ENCODE peak calls at places on chromosomes 4 and X, in five cellular contexts. L, I, R, H and G are unnamed samples.
A peak's percentile ranks its signal among the peaks of the same experiment; 100 is the strongest.

GRCh38 chrX:15293471-15293870 is 22.0 kb downstream of the ASB11 start:
- DNase-seq in L (no peak), R (no peak), I (no peak), H (no peak), G (no peak)

GRCh38 chr4:78292336-78292735 is 235.2 kb downstream of the FRAS1 start:
- DNase-seq in R (no peak), I (no peak), H (no peak), L (no peak), G (no peak)

GRCh38 chrX:30973784-30974427 is 84.9 kb upstream of the TAB3 start:
- DNase-seq in I (no peak), H (no peak), L (no peak), R (no peak), G (peak; percentile 14)

GRCh38 chr4:52199574-52200338 is 148.7 kb downstream of the SPATA18 start:
- DNase-seq in R (peak; percentile 75), I (no peak), L (no peak), H (no peak), G (no peak)

GRCh38 chr4:86788826-86789225 is 60.4 kb downstream of the SLC10A6 start:
- DNase-seq in I (no peak), H (no peak), R (no peak), L (no peak), G (no peak)

GRCh38 chr4:101954975-101955678 is 164.6 kb downstream of the BANK1 start:
- DNase-seq in I (no peak), L (no peak), R (no peak), H (no peak), G (no peak)

GRCh38 chr4:88188738-88189417 is 30.4 kb upstream of the ABCG2 start:
- DNase-seq in L (no peak), H (no peak), R (no peak), I (no peak), G (no peak)

GRCh38 chr4:79044260-79044659 is 105.0 kb upstream of the PAQR3 start:
- DNase-seq in R (no peak), L (no peak), H (no peak), I (no peak), G (no peak)

GRCh38 chrX:12013220-12013619 is 125.1 kb upstream of the FRMPD4 start:
- DNase-seq in L (no peak), I (no peak), R (peak; percentile 62), H (no peak), G (no peak)

GRCh38 chrX:151177141-151178027 is 1.0 kb downstream of the GPR50 start:
- DNase-seq in H (no peak), R (no peak), I (no peak), L (no peak), G (peak; percentile 63)

GRCh38 chr4:185781555-185782215 is 30.3 kb downstream of the SORBS2 start:
- DNase-seq in L (no peak), I (no peak), H (no peak), R (no peak), G (no peak)

GRCh38 chr4:3639613-3640586 is 107.7 kb upstream of the LRPAP1 start:
- DNase-seq in R (no peak), I (no peak), H (no peak), L (no peak), G (no peak)

GRCh38 chr4:133270021-133270570 is 121.0 kb downstream of the PCDH10 start:
- DNase-seq in I (no peak), H (peak; percentile 67), L (no peak), R (no peak), G (no peak)

GRCh38 chr4:20430555-20430954 is 178.8 kb downstream of the SLIT2 start:
- DNase-seq in I (no peak), R (no peak), L (no peak), H (no peak), G (no peak)

GRCh38 chr4:140739971-140740370 is 16.2 kb downstream of the TBC1D9 start:
- DNase-seq in R (no peak), H (no peak), I (no peak), L (no peak), G (no peak)

GRCh38 chr4:186676531-186677158 is 47.0 kb downstream of the FAT1 start:
- DNase-seq in R (peak; percentile 70), L (no peak), H (peak; percentile 88), I (no peak), G (peak; percentile 24)

GRCh38 chr4:165464338-165464737 is 85.5 kb downstream of the CPE start:
- DNase-seq in L (no peak), I (no peak), R (no peak), H (no peak), G (no peak)

GRCh38 chr4:14652522-14652921 is 349.8 kb upstream of the CPEB2 start:
- DNase-seq in R (peak; percentile 14), L (no peak), I (no peak), H (no peak), G (no peak)

GRCh38 chrX:155026420-155026726 is 271 bp upstream of the FUNDC2 start:
- DNase-seq in R (no peak), H (no peak), I (no peak), L (no peak), G (no peak)

GRCh38 chr4:184816962-184817361 is 8.8 kb downstream of the ACSL1 start:
- DNase-seq in I (no peak), L (no peak), H (no peak), R (no peak), G (no peak)

GRCh38 chr4:134326866-134327265 is 125.3 kb upstream of the PABPC4L start:
- DNase-seq in L (no peak), R (no peak), I (peak; percentile 10), H (no peak), G (no peak)

GRCh38 chr4:41598580-41598979 is 60.6 kb downstream of the LIMCH1 start:
- DNase-seq in H (no peak), I (no peak), L (no peak), R (no peak), G (no peak)

GRCh38 chrX:115894087-115894486 is 276.5 kb upstream of the AGTR2 start:
- DNase-seq in R (peak; percentile 18), L (peak; percentile 2), I (peak; percentile 37), H (peak; percentile 39), G (peak; percentile 13)

GRCh38 chr4:106993846-106994245 is 42.3 kb downstream of the DKK2 start:
- DNase-seq in H (no peak), L (no peak), R (no peak), I (no peak), G (no peak)

GRCh38 chr4:103099691-103100392 is at the start of gene BDH2:
- DNase-seq in R (peak; percentile 85), L (peak; percentile 79), H (peak; percentile 91), I (peak; percentile 82), G (peak; percentile 92)

GRCh38 chrX:13698432-13698831 is 9.5 kb downstream of the RAB9A start:
- DNase-seq in I (no peak), L (no peak), H (no peak), R (no peak), G (no peak)

DNA sequence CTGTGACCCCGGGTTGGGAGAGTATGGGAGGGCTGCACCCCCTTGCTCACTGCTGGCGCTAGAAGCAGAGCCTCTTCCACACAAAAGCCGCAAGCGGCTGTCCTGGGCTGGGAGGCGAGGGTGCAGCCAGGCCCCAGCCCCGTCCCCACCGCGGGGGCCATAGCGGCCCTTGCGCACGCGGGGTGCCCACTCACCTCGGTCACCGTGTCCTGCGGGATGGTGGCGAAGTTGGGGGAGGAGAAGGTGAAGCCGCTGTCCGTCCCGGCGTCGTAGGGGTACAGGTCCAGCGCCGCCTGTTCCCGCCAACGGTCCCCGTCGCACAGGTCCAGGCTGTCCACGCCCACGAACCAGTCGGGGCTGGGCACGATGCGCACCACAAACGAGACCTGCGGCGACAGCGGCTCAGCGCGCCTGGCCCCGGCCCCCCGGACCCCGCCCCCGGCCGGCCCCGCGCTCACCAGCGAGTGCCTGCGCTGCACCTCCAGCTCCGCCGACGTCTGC is 1.5 kb downstream of the SPON2 start:
- DNase-seq in L (no peak), I (no peak), R (no peak), H (no peak), G (no peak)
- H3K4me2 ChIP-seq in L (no peak overlapping the region), I (no peak overlapping the region), R (no peak overlapping the region), H (no peak overlapping the region), G (peak overlapping the region; percentile 85)

DNA sequence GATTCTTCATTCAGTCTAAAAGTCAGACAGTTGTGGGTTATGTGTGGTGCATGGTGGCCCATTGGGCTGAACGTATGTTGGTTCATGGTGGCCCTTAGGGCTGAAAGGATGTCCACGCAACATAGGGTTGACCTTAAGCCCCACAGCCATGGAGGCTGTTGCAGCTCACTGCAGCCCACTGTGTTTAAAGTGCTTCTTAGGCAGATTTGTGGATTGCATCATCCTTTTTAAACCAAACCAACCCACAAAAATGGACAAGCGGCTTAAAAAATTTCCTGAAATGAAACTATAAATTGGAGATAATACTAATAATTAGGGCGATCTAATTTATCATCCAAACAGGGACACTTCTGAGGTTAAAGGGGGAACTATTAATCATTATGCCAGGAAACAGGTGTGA is 219.0 kb upstream of the GATB start:
- DNase-seq in R (no peak), H (no peak), L (no peak), I (no peak), G (no peak)
- H3K9me3 ChIP-seq in R (no peaks in the 10 kb centered on the region), H (no peaks in the 10 kb centered on the region), L (peaks cover 8% of the 10 kb centered on the region), I (no peaks in the 10 kb centered on the region), G (no peaks in the 10 kb centered on the region)

DNA sequence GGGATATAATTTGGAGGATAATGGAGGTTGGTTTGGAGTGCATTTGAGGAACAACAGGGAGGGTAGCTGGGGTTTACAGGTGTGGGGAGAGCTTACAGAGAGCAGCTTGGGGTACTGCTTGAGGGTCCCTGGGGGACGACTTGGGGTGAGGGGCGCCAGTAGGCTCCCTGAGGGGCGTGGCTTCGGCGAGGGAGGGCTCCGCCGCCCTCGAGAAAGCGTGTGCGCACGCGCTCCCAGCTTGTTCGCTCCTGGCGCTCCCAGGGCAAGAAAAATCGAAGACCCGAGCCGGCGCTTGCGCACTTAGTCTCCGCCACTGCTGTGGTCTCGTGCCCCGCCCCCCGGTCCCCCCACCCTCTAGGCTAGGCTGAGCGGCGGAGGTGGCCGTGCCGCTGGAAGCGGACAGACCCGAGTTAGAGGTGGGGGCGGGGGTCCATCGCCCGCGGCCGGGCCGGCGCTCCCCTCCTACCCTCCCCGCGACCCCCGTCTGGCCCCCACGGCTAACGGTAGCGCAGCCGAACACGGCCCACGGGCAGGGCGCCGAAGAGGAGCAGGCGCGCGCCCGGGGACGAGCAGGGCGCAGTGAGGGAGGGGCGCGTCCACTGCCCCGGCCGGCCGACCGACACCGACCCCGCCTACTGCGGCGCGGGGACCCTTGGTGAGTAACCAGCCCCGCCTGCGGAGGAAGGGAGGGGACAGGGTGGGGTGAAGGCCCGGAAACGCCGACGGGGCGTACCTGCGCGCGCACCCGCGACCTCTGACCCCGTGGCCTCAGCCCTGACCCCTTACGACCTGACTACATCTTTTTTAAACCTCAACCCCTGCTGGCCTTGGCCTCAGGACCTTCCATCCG is 5.4 kb upstream of the CCDC120 start:
- DNase-seq in H (peak; percentile 47), I (peak; percentile 74), L (no peak), R (peak; percentile 71), G (peak; percentile 92)
- H3K4me2 ChIP-seq in H (peak overlapping the region; percentile 74), I (peak overlapping the region; percentile 55), L (no peak overlapping the region), R (peak overlapping the region; percentile 80), G (peak overlapping the region; percentile 67)

DNA sequence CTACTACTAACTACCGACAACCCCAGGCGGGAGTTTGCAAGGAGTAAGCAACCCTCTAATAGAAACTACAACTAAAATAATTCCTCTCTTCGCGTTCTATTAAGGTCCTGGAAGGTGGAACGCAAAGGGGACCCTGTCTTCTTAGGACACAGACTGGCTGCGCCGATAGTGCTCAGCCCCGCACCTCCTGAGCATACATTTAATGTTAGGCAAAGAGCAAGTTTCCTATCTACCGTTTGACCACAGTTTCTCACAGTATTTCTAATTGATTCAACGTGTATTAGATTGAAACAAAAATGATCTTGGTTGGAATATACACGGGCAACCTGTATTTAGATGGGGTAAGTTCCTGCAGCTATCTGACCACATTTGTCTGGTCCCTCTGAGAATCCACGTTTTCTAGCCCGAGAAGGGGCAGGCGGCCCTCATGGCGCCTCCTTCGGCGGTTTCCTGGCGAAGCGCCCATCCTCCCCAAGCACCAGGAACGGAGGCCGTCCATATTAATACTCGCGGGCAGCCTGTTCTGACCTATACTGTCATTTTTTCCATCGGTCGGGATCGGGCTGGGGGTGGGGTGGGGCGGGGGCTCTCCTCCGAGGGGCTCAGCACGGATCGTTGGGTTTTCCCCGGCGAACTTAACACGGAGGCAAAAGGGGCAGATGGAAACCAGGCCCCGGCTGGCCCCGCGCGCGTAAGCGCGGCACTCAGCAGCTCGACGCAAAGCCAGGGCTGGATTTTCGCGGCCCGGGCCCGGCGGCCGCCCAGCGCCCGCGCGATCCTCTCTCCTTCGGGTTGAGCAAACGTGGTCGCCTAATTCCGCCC is 77.0 kb upstream of the BCOR start:
- DNase-seq in I (no peak), R (peak; percentile 33), H (peak; percentile 50), L (no peak), G (peak; percentile 78)
- H3K9me3 ChIP-seq in I (peaks cover 3% of the 10 kb centered on the region), R (no peaks in the 10 kb centered on the region), H (no peaks in the 10 kb centered on the region), L (no peaks in the 10 kb centered on the region), G (no peaks in the 10 kb centered on the region)